ENCODE peak calls at places on chromosomes 12 and 14, in four cellular contexts. I, K, L and A are unnamed samples.

GRCh38 chr12:113528606-113529005 is 56.9 kb upstream of the LHX5 start:
- DNase-seq in K (no peak), I (no peak), L (no peak), A (no peak)

GRCh38 chr12:88562151-88562550 is 18.1 kb downstream of the KITLG start:
- DNase-seq in L (no peak), I (no peak), K (no peak), A (no peak)

GRCh38 chr12:71233083-71233482 is 75.3 kb upstream of the TSPAN8 start:
- DNase-seq in K (no peak), L (no peak), I (no peak), A (no peak)

GRCh38 chr12:71107976-71108749 is 49.6 kb downstream of the TSPAN8 start:
- DNase-seq in K (no peak), I (no peak), L (no peak), A (no peak)

GRCh38 chr14:20632831-20633771 is 8.4 kb downstream of the OR6S1 start:
- DNase-seq in L (no peak), K (peak; percentile 85), I (peak; percentile 34), A (no peak)

GRCh38 chr14:92605274-92605940 is 91.8 kb downstream of the RIN3 start:
- DNase-seq in I (no peak), K (no peak), L (no peak), A (no peak)

GRCh38 chr14:54724772-54725325 is 157.9 kb downstream of the SAMD4A start:
- DNase-seq in L (no peak), K (no peak), I (no peak), A (no peak)

GRCh38 chr14:55384536-55384935 is 27.1 kb downstream of the ATG14 start:
- DNase-seq in K (no peak), I (no peak), L (no peak), A (no peak)

GRCh38 chr14:99522934-99523660 is 41.9 kb downstream of the CCNK start:
- DNase-seq in I (no peak), L (no peak), K (no peak), A (peak; percentile 39)

GRCh38 chr12:4786795-4787194 is 66.6 kb downstream of the GALNT8 start:
- DNase-seq in K (no peak), I (no peak), L (no peak), A (no peak)

GRCh38 chr14:68695871-68696665 is 96.8 kb downstream of the ZFP36L1 start:
- DNase-seq in K (no peak), L (peak; percentile 62), I (no peak), A (no peak)

GRCh38 chr12:123149088-123149827 is 1.6 kb downstream of the PITPNM2 start:
- DNase-seq in L (no peak), I (no peak), K (no peak), A (no peak)

GRCh38 chr12:26523708-26524150 is 309.3 kb downstream of the ITPR2 start:
- DNase-seq in L (peak; percentile 98), I (no peak), K (peak; percentile 92), A (peak; percentile 92)

GRCh38 chr14:56422703-56423213 is 156.8 kb upstream of the TMEM260 start:
- DNase-seq in I (no peak), L (peak; percentile 74), K (peak; percentile 32), A (peak; percentile 23)

GRCh38 chr12:5030066-5030465 is 13.6 kb upstream of the KCNA5 start:
- DNase-seq in I (no peak), L (no peak), K (no peak), A (no peak)

GRCh38 chr14:74257988-74258704 is 18.9 kb downstream of the VSX2 start:
- DNase-seq in I (no peak), K (no peak), L (no peak), A (peak; percentile 26)

GRCh38 chr12:28582687-28583376 is 392.6 kb downstream of the CCDC91 start:
- DNase-seq in L (no peak), K (no peak), I (no peak), A (no peak)

GRCh38 chr12:21851151-21851550 is 76.6 kb upstream of the KCNJ8 start:
- DNase-seq in K (no peak), I (no peak), L (no peak), A (no peak)

GRCh38 chr14:27427796-27428195 is 830.0 kb upstream of the NOVA1 start:
- DNase-seq in I (no peak), K (no peak), L (no peak), A (no peak)

GRCh38 chr14:35898217-35898775 is 72.2 kb downstream of the BRMS1L start:
- DNase-seq in I (no peak), L (no peak), K (no peak), A (no peak)

GRCh38 chr12:68122236-68122920 is 37.2 kb downstream of the IFNG start:
- DNase-seq in K (peak; percentile 39), L (no peak), I (no peak), A (no peak)

GRCh38 chr14:67668559-67668958 is 5.9 kb downstream of the VTI1B start:
- DNase-seq in I (no peak), K (no peak), L (no peak), A (no peak)

GRCh38 chr14:103141117-103141796 is 18.0 kb downstream of the TNFAIP2 start:
- DNase-seq in L (no peak), I (no peak), K (peak; percentile 34), A (no peak)

GRCh38 chr14:22168092-22168955 is 420.7 kb downstream of the DAD1 start:
- DNase-seq in K (no peak), L (no peak), I (no peak), A (no peak)

GRCh38 chr14:99720941-99721791 is 37.1 kb downstream of the CYP46A1 start:
- DNase-seq in K (no peak), I (no peak), L (no peak), A (no peak)

GRCh38 chr14:37278673-37279538 is 81.2 kb downstream of the MIPOL1 start:
- DNase-seq in L (no peak), K (no peak), I (no peak), A (no peak)

GRCh38 chr12:39103552-39104165 is 198.3 kb upstream of the CPNE8 start:
- DNase-seq in K (peak; percentile 66), I (no peak), L (no peak), A (no peak)

GRCh38 chr14:101954501-101954900 is 9.9 kb upstream of the DYNC1H1 start:
- DNase-seq in I (no peak), L (peak; percentile 34), K (no peak), A (no peak)

GRCh38 chr12:30794591-30795409 is 40.0 kb upstream of the CAPRIN2 start:
- DNase-seq in L (no peak), K (peak; percentile 91), I (no peak), A (no peak)

GRCh38 chr14:22547948-22548750 is 40.9 kb downstream of the DAD1 start:
- DNase-seq in K (no peak), L (no peak), I (no peak), A (no peak)

GRCh38 chr12:116964004-116964739 is 53.4 kb downstream of the FBXW8 start:
- DNase-seq in L (no peak), K (no peak), I (no peak), A (no peak)

GRCh38 chr12:85191-85666 is 18.7 kb downstream of the IQSEC3 start:
- DNase-seq in I (no peak), K (no peak), L (no peak), A (no peak)

GRCh38 chr12:39393890-39394289 is 49.0 kb downstream of the KIF21A start:
- DNase-seq in L (no peak), I (no peak), K (no peak), A (no peak)

GRCh38 chr12:91852646-91853045 is 293.0 kb downstream of the BTG1 start:
- DNase-seq in K (no peak), L (no peak), I (no peak), A (no peak)

GRCh38 chr12:20366776-20367409 is 1.4 kb upstream of the PDE3A start:
- DNase-seq in I (no peak), L (no peak), K (no peak), A (no peak)

GRCh38 chr14:24082411-24083080 is 11.2 kb downstream of the CPNE6 start:
- DNase-seq in K (no peak), I (no peak), L (no peak), A (no peak)
- H3K4me3 ChIP-seq in K (no peak overlapping the region), I (no peak overlapping the region), L (no peak overlapping the region), A (no peak overlapping the region)

GRCh38 chr14:93915070-93915705 is 12.0 kb upstream of the FAM181A start:
- DNase-seq in L (no peak), I (no peak), K (no peak), A (no peak)
- H3K27ac ChIP-seq in L (no peak overlapping the region), I (no peak overlapping the region), K (no peak overlapping the region), A (no peak overlapping the region)

GRCh38 chr12:99960312-99960711 is 24.4 kb downstream of the ANKS1B start:
- DNase-seq in I (no peak), L (no peak), K (no peak), A (no peak)
- H3K4me3 ChIP-seq in I (no peak overlapping the region), L (no peak overlapping the region), K (no peak overlapping the region), A (no peak overlapping the region)

DNA sequence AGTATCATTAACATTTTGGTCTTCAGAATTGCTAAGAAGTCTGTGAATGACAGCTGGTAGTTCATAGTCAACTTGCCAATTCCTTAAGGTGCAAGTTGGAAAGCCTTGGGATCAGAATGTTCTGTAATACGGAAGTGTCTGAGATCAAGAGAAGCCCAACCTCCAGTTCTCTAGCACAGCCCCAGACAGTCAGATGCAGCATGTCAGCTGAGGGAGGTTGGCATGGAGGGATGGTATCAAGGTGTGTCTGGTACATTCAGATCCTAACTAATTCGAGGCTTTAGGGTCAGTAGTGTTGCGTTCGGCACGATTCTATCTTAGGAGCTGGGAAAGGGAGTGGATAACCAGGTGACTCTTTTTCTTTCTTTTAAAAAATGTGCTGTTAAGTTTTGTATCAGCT is 38.3 kb downstream of the FNTB start:
- DNase-seq in K (no peak), I (no peak), L (no peak), A (peak; percentile 79)
- H3K27ac ChIP-seq in K (no peak overlapping the region), I (no peak overlapping the region), L (no peak overlapping the region), A (no peak overlapping the region)

DNA sequence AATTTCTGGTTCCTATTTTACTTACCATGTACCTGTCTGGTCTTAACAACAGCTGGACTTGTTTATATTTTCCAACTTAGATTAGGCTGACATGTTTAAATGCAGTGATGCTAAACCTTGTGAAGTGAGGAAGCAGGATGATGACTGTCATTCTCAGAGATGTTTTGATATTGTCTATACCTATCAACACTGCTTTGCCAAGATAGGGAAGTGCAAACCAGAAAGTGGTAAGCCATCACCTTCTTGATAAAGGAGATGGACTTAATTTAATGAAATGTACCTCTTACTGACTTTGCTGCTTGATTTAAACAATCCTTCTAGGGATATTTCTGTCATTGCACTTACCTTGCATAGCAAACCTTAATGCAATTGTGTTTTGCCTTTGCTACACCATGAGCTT is 2.2 kb downstream of the BICD1 start:
- DNase-seq in L (no peak), K (no peak), I (no peak), A (no peak)
- H3K4me3 ChIP-seq in L (peak overlapping the region; percentile 77), K (peak overlapping the region; percentile 87), I (no peak overlapping the region), A (no peak overlapping the region)

DNA sequence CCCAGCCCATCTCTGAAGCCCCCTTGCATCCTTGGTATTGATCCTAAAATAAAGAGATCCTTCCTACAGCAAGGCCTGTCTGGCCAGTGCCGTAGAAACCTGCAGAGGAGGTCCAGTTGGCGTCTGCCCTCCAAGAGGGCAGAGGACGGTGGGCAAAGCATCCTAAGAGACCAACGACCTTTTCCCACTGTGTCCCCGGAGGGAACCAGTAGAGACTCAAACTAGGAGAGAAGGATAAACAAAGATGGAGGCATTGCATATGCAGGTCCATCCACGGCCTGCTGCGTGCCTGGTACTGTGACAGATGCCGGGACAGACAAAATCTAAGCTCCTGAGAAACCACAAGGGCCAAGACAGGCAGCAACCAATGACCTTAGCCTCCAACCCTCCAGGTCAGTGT is 3.8 kb downstream of the NCKAP5L start:
- DNase-seq in L (no peak), K (no peak), I (no peak), A (no peak)
- H3K27ac ChIP-seq in L (peak overlapping the region; percentile 13), K (no peak overlapping the region), I (no peak overlapping the region), A (peak overlapping the region; percentile 78)